ENCODE peak calls at places on chromosomes 13 and 19, in six cellular contexts. Z is amniotic stem cell; Y is tibial artery; A is stimulated activated CD4-positive, alpha-beta T cell treated with anti-CD3 and anti-CD28 coated beads, TNF-alpha, amount 100 ng/mL, for 48 hours; B is LoVo; N is iris pigment epithelial cell. R is an unnamed sample.

GRCh38 chr13:73368608-73369007 is 309.8 kb downstream of the KLF5 start:
- DNase-seq in Z (no peak), Y (no peak), N (no peak), A (no peak), B (peak), R (no peak)

GRCh38 chr19:1322198-1322981 is 36.7 kb downstream of the EFNA2 start:
- DNase-seq in Y (no peak), Z (no peak), A (no peak), N (no peak), B (no peak), R (no peak)

GRCh38 chr13:98416408-98416807 is 160.5 kb downstream of the STK24 start:
- DNase-seq in Z (no peak), Y (no peak), A (no peak), B (peak), N (no peak), R (no peak)

GRCh38 chr19:39768334-39768733 is 10.3 kb upstream of the LEUTX start:
- DNase-seq in B (no peak), N (no peak), Z (no peak), A (no peak), Y (no peak), R (no peak)

GRCh38 chr19:38037151-38037611 is 130.2 kb downstream of the SIPA1L3 start:
- DNase-seq in A (no peak), Z (no peak), N (no peak), B (no peak), Y (no peak), R (no peak)

GRCh38 chr13:24161010-24161775 is 673 bp downstream of the SPATA13 start:
- DNase-seq in Y (peak), N (no peak), Z (no peak), A (peak), B (peak), R (no peak)

GRCh38 chr19:53102701-53103140 is 501 bp downstream of the ZNF160 start:
- DNase-seq in Y (no peak), N (peak), A (peak), Z (no peak), B (peak), R (no peak)

GRCh38 chr19:41325947-41326706 is 16.2 kb downstream of the CCDC97 start:
- DNase-seq in Y (peak), B (no peak), A (no peak), Z (peak), N (peak), R (no peak)

GRCh38 chr19:48249502-48250014 is 6.2 kb downstream of the CARD8 start:
- DNase-seq in N (peak), Z (no peak), B (no peak), Y (peak), A (peak), R (no peak)

R was measured in iPS DF 6.9.